ENCODE peak calls at places on chromosomes 13 and 19, in nine cellular contexts. U, K, J, F, T, M, I, P and Z are unnamed samples.

GRCh38 chr13:112957295-112957677 is 11.7 kb upstream of the MCF2L start:
- DNase-seq in F (no peak), P (no peak), J (no peak), M (no peak), I (no peak), T (no peak), U (no peak), K (no peak), Z (no peak)

GRCh38 chr19:17405250-17406038 is at the start of gene BST2:
- DNase-seq in P (peak; percentile 77), J (peak; percentile 69), I (peak; percentile 39), U (peak; percentile 67), T (peak; percentile 82), K (peak; percentile 50), F (peak; percentile 87), M (peak; percentile 64), Z (no peak)

GRCh38 chr19:21451187-21451586 is 54.2 kb upstream of the ZNF429 start:
- DNase-seq in K (no peak), P (no peak), M (no peak), I (no peak), U (no peak), F (no peak), J (no peak), T (no peak), Z (no peak)

GRCh38 chr13:24194447-24194846 is 33.9 kb downstream of the SPATA13 start:
- DNase-seq in K (no peak), M (no peak), F (no peak), T (no peak), J (no peak), I (no peak), P (no peak), U (no peak), Z (no peak)

GRCh38 chr13:46160474-46161066 is 21.4 kb downstream of the LCP1 start:
- DNase-seq in F (no peak), I (peak; percentile 18), M (no peak), P (no peak), T (peak; percentile 24), K (peak; percentile 91), J (no peak), U (peak; percentile 71), Z (peak; percentile 36)

GRCh38 chr13:112171570-112171965 is 104.6 kb downstream of the SOX1 start:
- DNase-seq in U (no peak), F (no peak), J (no peak), P (no peak), I (no peak), K (no peak), M (no peak), T (no peak), Z (no peak)

GRCh38 chr19:16025108-16026101 is 50.9 kb upstream of the TPM4 start:
- DNase-seq in I (peak; percentile 14), M (no peak), F (peak; percentile 72), J (no peak), P (peak; percentile 54), T (peak; percentile 42), U (no peak), K (no peak), Z (peak; percentile 46)

GRCh38 chr19:56566904-56567273 is 379 bp upstream of the ZNF470 start:
- DNase-seq in F (peak; percentile 58), U (no peak), J (peak; percentile 61), K (peak; percentile 57), T (peak; percentile 66), P (no peak), M (peak; percentile 20), I (no peak), Z (no peak)

GRCh38 chr13:41742917-41743552 is 217.9 kb downstream of the VWA8 start:
- DNase-seq in K (no peak), T (no peak), F (no peak), P (no peak), I (no peak), J (no peak), U (no peak), M (no peak), Z (peak; percentile 90)

GRCh38 chr13:23488442-23488841 is 54.9 kb upstream of the SACS start:
- DNase-seq in T (no peak), U (no peak), J (no peak), F (no peak), P (no peak), I (peak; percentile 73), M (peak; percentile 56), K (no peak), Z (peak; percentile 77)

GRCh38 chr13:74675185-74675584 is 541.0 kb upstream of the KLF12 start:
- DNase-seq in T (no peak), I (peak; percentile 75), F (no peak), K (peak; percentile 68), J (no peak), P (no peak), M (no peak), U (no peak), Z (peak; percentile 67)

GRCh38 chr13:38866649-38867048 is 124.0 kb downstream of the STOML3 start:
- DNase-seq in T (no peak), P (no peak), F (no peak), I (no peak), K (peak; percentile 19), J (no peak), M (no peak), U (no peak), Z (peak; percentile 23)

GRCh38 chr19:14343286-14343685 is 38.0 kb upstream of the ADGRE5 start:
- DNase-seq in T (no peak), J (peak; percentile 32), F (no peak), P (no peak), U (no peak), I (no peak), K (no peak), M (no peak), Z (no peak)

GRCh38 chr13:110524484-110525254 is 36.9 kb downstream of the RAB20 start:
- DNase-seq in J (peak; percentile 93), U (peak; percentile 20), K (no peak), I (no peak), T (no peak), F (no peak), M (peak; percentile 59), P (peak; percentile 95), Z (peak; percentile 29)

GRCh38 chr19:54172413-54172763 is 572 bp downstream of the TMC4 start:
- DNase-seq in J (peak; percentile 50), U (no peak), K (no peak), P (no peak), M (no peak), F (no peak), I (no peak), T (no peak), Z (no peak)

GRCh38 chr13:44801990-44802389 is 187.3 kb downstream of the NUFIP1 start:
- DNase-seq in J (no peak), M (no peak), K (no peak), I (peak; percentile 80), F (no peak), T (no peak), P (no peak), U (no peak), Z (peak; percentile 75)

GRCh38 chr13:110125157-110125556 is 181.8 kb downstream of the COL4A1 start:
- DNase-seq in M (no peak), P (no peak), J (no peak), U (no peak), K (no peak), I (peak; percentile 51), T (no peak), F (no peak), Z (no peak)

GRCh38 chr13:93227280-93227905 is 786 bp downstream of the GPC6 start:
- DNase-seq in P (peak; percentile 69), F (no peak), I (peak; percentile 47), J (no peak), T (peak; percentile 61), M (no peak), K (peak; percentile 74), U (no peak), Z (peak; percentile 81)

GRCh38 chr19:10116866-10117616 is 2.7 kb downstream of the EIF3G start:
- DNase-seq in I (no peak), F (no peak), P (no peak), J (no peak), T (no peak), M (no peak), U (no peak), K (no peak), Z (no peak)
- H3K36me3 ChIP-seq in I (peaks cover 3% of the 10 kb centered on the region), F (no peaks in the 10 kb centered on the region), P (peaks cover 40% of the 10 kb centered on the region), J (peaks cover 5% of the 10 kb centered on the region), T (peaks cover 48% of the 10 kb centered on the region), M (no peaks in the 10 kb centered on the region), U (peaks cover 28% of the 10 kb centered on the region), K (peaks cover 44% of the 10 kb centered on the region), Z (peaks cover 3% of the 10 kb centered on the region)

GRCh38 chr19:19305696-19306095 is 14.6 kb downstream of the SUGP1 start:
- DNase-seq in I (no peak), J (no peak), F (no peak), M (no peak), T (no peak), K (no peak), U (no peak), P (no peak), Z (no peak)

GRCh38 chr19:19304186-19304975 is 15.9 kb downstream of the SUGP1 start:
- DNase-seq in J (peak; percentile 70), U (no peak), T (no peak), F (peak; percentile 78), I (no peak), M (no peak), K (peak; percentile 51), P (no peak), Z (no peak)

GRCh38 chr19:19305066-19305465 is 15.2 kb downstream of the SUGP1 start:
- DNase-seq in I (no peak), P (no peak), K (no peak), T (no peak), M (no peak), J (no peak), F (no peak), U (no peak), Z (no peak)

GRCh38 chr19:19306191-19306590 is 14.1 kb downstream of the SUGP1 start:
- DNase-seq in K (no peak), J (no peak), P (no peak), F (no peak), U (no peak), I (no peak), T (no peak), M (no peak), Z (no peak)

DNA sequence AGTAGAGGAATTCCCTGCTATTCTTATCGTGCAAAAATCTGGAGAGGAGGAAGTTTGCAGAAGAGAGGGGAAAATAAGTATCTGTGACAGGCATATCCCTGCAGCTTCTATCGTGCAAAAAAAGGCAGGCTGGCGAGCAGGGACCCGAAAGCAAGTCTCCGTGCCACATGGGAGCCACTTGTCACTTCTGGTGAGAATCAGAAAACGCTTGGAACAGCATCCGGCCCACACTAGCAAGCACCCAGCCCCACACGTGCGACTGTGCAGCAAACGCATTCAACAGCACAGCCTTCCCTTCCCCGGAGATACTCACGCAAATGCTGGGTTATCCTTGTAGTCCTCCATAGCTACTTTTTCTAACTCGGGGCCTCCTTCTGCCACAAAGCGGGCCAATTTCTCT is 16.9 kb downstream of the SUGP1 start:
- DNase-seq in T (no peak), I (no peak), K (no peak), M (no peak), U (no peak), J (no peak), P (no peak), F (no peak), Z (no peak)
- H3K36me3 ChIP-seq in T (peaks cover 58% of the 10 kb centered on the region), I (peaks cover 14% of the 10 kb centered on the region), K (peaks cover 36% of the 10 kb centered on the region), M (peaks cover 4% of the 10 kb centered on the region), U (peaks cover 37% of the 10 kb centered on the region), J (peaks cover 5% of the 10 kb centered on the region), P (peaks cover 30% of the 10 kb centered on the region), F (no peaks in the 10 kb centered on the region), Z (peaks cover 17% of the 10 kb centered on the region)

GRCh38 chr19:8815780-8816179 is 16.3 kb downstream of the ZNF558 start:
- DNase-seq in P (no peak), J (no peak), M (no peak), T (no peak), I (no peak), U (no peak), K (no peak), F (no peak), Z (no peak)
- H3K36me3 ChIP-seq in P (peaks cover 67% of the 10 kb centered on the region), J (peaks cover 98% of the 10 kb centered on the region), M (peaks cover 81% of the 10 kb centered on the region), T (peaks cover 69% of the 10 kb centered on the region), I (peaks cover 49% of the 10 kb centered on the region), U (peaks cover 76% of the 10 kb centered on the region), K (peaks cover 90% of the 10 kb centered on the region), F (peaks cover 5% of the 10 kb centered on the region), Z (no peaks in the 10 kb centered on the region)

GRCh38 chr13:51370116-51370515 is 30.6 kb downstream of the SERPINE3 start:
- DNase-seq in J (no peak), M (no peak), F (no peak), P (no peak), T (no peak), K (no peak), U (no peak), I (no peak), Z (no peak)
- H3K36me3 ChIP-seq in J (peaks cover 19% of the 10 kb centered on the region), M (peaks cover 12% of the 10 kb centered on the region), F (no peaks in the 10 kb centered on the region), P (peaks cover 68% of the 10 kb centered on the region), T (peaks cover 48% of the 10 kb centered on the region), K (peaks cover 85% of the 10 kb centered on the region), U (peaks cover 45% of the 10 kb centered on the region), I (peaks cover 49% of the 10 kb centered on the region), Z (peaks cover 33% of the 10 kb centered on the region)